ENCODE peak calls at places on chromosomes 3 and 15, in five cellular contexts. P, Q, G, I and R are unnamed samples.

GRCh38 chr15:99425666-99426301 is 140.0 kb upstream of the MEF2A start:
- DNase-seq in I (peak), G (no peak), P (peak), Q (no peak), R (no peak)

GRCh38 chr15:77528968-77529319 is 103.8 kb downstream of the LINGO1 start:
- DNase-seq in G (no peak), Q (no peak), I (peak), P (no peak), R (no peak)

GRCh38 chr3:132421832-132422231 is 4.5 kb downstream of the DNAJC13 start:
- DNase-seq in I (no peak), Q (no peak), P (no peak), G (no peak), R (peak)

GRCh38 chr3:185561374-185561943 is 9.1 kb upstream of the LIPH start:
- DNase-seq in Q (no peak), G (no peak), I (no peak), P (no peak), R (no peak)

GRCh38 chr15:70362350-70362749 is 264.6 kb upstream of the TLE3 start:
- DNase-seq in I (no peak), P (no peak), G (no peak), Q (no peak), R (no peak)

GRCh38 chr15:47505712-47506542 is 211.4 kb upstream of the SEMA6D start:
- DNase-seq in I (no peak), G (no peak), P (no peak), Q (no peak), R (no peak)

GRCh38 chr15:64216722-64217428 is 54.1 kb upstream of the PPIB start:
- DNase-seq in P (no peak), G (no peak), I (no peak), Q (no peak), R (no peak)

GRCh38 chr15:29141206-29141907 is 128.3 kb downstream of the NSMCE3 start:
- DNase-seq in Q (no peak), G (no peak), P (peak), I (no peak), R (no peak)

GRCh38 chr3:39414421-39414907 is 7.9 kb downstream of the RPSA start:
- DNase-seq in I (no peak), G (no peak), P (no peak), Q (no peak), R (no peak)

GRCh38 chr15:90407871-90408317 is 19.9 kb downstream of the IQGAP1 start:
- DNase-seq in I (no peak), Q (peak), P (no peak), G (no peak), R (no peak)

GRCh38 chr15:63085289-63085688 is 36.4 kb upstream of the LACTB start:
- DNase-seq in P (no peak), G (no peak), Q (no peak), I (no peak), R (no peak)

GRCh38 chr3:49007771-49008528 is 759 bp downstream of the WDR6 start:
- DNase-seq in I (peak), Q (peak), G (peak), P (peak), R (peak)

GRCh38 chr3:14138109-14138877 is 13.4 kb downstream of the TMEM43 start:
- DNase-seq in P (no peak), G (no peak), I (no peak), Q (no peak), R (no peak)

GRCh38 chr3:124092811-124093210 is 100.9 kb upstream of the ROPN1 start:
- DNase-seq in G (no peak), I (no peak), P (no peak), Q (no peak), R (peak)

GRCh38 chr3:113614402-113614801 is 82.0 kb downstream of the USF3 start:
- DNase-seq in Q (no peak), I (peak), G (no peak), P (no peak), R (no peak)

GRCh38 chr15:78263907-78264303 is 457 bp upstream of the DNAJA4 start:
- DNase-seq in Q (peak), I (no peak), G (no peak), P (no peak), R (no peak)

GRCh38 chr3:66671348-66671747 is 170.5 kb upstream of the LRIG1 start:
- DNase-seq in P (no peak), Q (peak), G (no peak), I (no peak), R (no peak)